ENCODE peak calls at places on chromosomes 2 and 18, in ten cellular contexts. One of them, this sample, is unnamed. For H3K4me1, the result is how much of the 10 kb centered on the place peaks cover.

GRCh38 chr2:40225670-40226069 is 226.2 kb downstream of the SLC8A1 start:
- DNase-seq in OCI-LY7: no peak
- DNase-seq in A549: no peak
- DNase-seq in cardiac muscle cell: no peak
- DNase-seq in pancreas: no peak
- DNase-seq in kidney: no peak
- DNase-seq in fibroblast of lung: no peak
- DNase-seq in psoas muscle: no peak
- DNase-seq in mesenchymal stem cell: no peak
- DNase-seq in spleen: no peak
- DNase-seq in this sample: no peak

GRCh38 chr18:23779696-23780303 is 90.5 kb downstream of the LAMA3 start:
- DNase-seq in OCI-LY7: no peak
- DNase-seq in A549: peak
- DNase-seq in cardiac muscle cell: peak
- DNase-seq in pancreas: no peak
- DNase-seq in kidney: no peak
- DNase-seq in fibroblast of lung: peak
- DNase-seq in psoas muscle: no peak
- DNase-seq in mesenchymal stem cell: peak
- DNase-seq in spleen: no peak
- DNase-seq in this sample: no peak

GRCh38 chr2:55063713-55064323 is 13.6 kb upstream of the RTN4 start:
- DNase-seq in OCI-LY7: peak
- DNase-seq in A549: peak
- DNase-seq in cardiac muscle cell: no peak
- DNase-seq in pancreas: no peak
- DNase-seq in kidney: no peak
- DNase-seq in fibroblast of lung: no peak
- DNase-seq in psoas muscle: no peak
- DNase-seq in mesenchymal stem cell: no peak
- DNase-seq in spleen: no peak
- DNase-seq in this sample: no peak

GRCh38 chr2:239468491-239469017 is 67.7 kb upstream of the HDAC4 start:
- DNase-seq in OCI-LY7: no peak
- DNase-seq in A549: no peak
- DNase-seq in cardiac muscle cell: no peak
- DNase-seq in pancreas: no peak
- DNase-seq in kidney: peak
- DNase-seq in fibroblast of lung: no peak
- DNase-seq in psoas muscle: no peak
- DNase-seq in mesenchymal stem cell: no peak
- DNase-seq in spleen: peak
- DNase-seq in this sample: peak

GRCh38 chr2:166458682-166459081 is 35.4 kb downstream of the SCN7A start:
- DNase-seq in OCI-LY7: no peak
- DNase-seq in A549: no peak
- DNase-seq in cardiac muscle cell: no peak
- DNase-seq in pancreas: no peak
- DNase-seq in kidney: no peak
- DNase-seq in fibroblast of lung: no peak
- DNase-seq in psoas muscle: no peak
- DNase-seq in mesenchymal stem cell: no peak
- DNase-seq in spleen: no peak
- DNase-seq in this sample: no peak

GRCh38 chr18:2302628-2303516 is 268.4 kb downstream of the METTL4 start:
- DNase-seq in OCI-LY7: no peak
- DNase-seq in A549: peak
- DNase-seq in cardiac muscle cell: no peak
- DNase-seq in pancreas: no peak
- DNase-seq in kidney: no peak
- DNase-seq in fibroblast of lung: peak
- DNase-seq in psoas muscle: no peak
- DNase-seq in mesenchymal stem cell: no peak
- DNase-seq in spleen: no peak
- DNase-seq in this sample: no peak

GRCh38 chr2:162085090-162085891 is 11.3 kb upstream of the DPP4 start:
- DNase-seq in OCI-LY7: no peak
- DNase-seq in A549: no peak
- DNase-seq in cardiac muscle cell: no peak
- DNase-seq in pancreas: no peak
- DNase-seq in kidney: no peak
- DNase-seq in fibroblast of lung: peak
- DNase-seq in psoas muscle: no peak
- DNase-seq in mesenchymal stem cell: peak
- DNase-seq in spleen: no peak
- DNase-seq in this sample: no peak

GRCh38 chr2:226758886-226759660 is 40.5 kb downstream of the IRS1 start:
- DNase-seq in OCI-LY7: no peak
- DNase-seq in A549: no peak
- DNase-seq in cardiac muscle cell: no peak
- DNase-seq in pancreas: no peak
- DNase-seq in kidney: no peak
- DNase-seq in fibroblast of lung: peak
- DNase-seq in psoas muscle: no peak
- DNase-seq in mesenchymal stem cell: peak
- DNase-seq in spleen: no peak
- DNase-seq in this sample: peak

GRCh38 chr18:7034924-7035323 is 82.7 kb downstream of the LAMA1 start:
- DNase-seq in OCI-LY7: no peak
- DNase-seq in A549: no peak
- DNase-seq in cardiac muscle cell: no peak
- DNase-seq in pancreas: no peak
- DNase-seq in kidney: no peak
- DNase-seq in fibroblast of lung: no peak
- DNase-seq in psoas muscle: no peak
- DNase-seq in mesenchymal stem cell: no peak
- DNase-seq in spleen: no peak
- DNase-seq in this sample: no peak

DNA sequence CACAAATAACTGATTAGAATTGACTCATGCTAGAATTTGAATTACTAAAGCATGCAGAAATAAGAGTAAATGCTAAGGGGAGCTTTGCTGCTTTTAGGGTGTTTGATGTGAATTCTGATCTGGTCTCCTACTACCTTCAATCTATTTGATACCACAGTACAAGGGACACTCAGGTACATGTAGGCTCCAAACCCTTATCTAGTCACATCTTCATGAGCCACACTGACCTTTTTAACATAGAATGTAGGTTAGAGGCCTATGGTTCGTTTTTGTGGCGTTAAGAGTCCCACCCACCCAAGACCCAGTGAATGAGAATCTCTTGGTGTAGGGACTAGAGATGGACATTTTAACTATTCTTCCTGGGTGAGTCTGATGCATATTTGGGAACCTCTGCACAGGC is 65.7 kb downstream of the PLCL1 start:
- DNase-seq in OCI-LY7: no peak
- DNase-seq in A549: no peak
- DNase-seq in cardiac muscle cell: no peak
- DNase-seq in pancreas: no peak
- DNase-seq in kidney: no peak
- DNase-seq in fibroblast of lung: no peak
- DNase-seq in psoas muscle: no peak
- DNase-seq in mesenchymal stem cell: no peak
- DNase-seq in spleen: no peak
- DNase-seq in this sample: no peak
- H3K4me1 ChIP-seq in OCI-LY7: under half
- H3K4me1 ChIP-seq in A549: under half
- H3K4me1 ChIP-seq in cardiac muscle cell: under half
- H3K4me1 ChIP-seq in pancreas: under half
- H3K4me1 ChIP-seq in kidney: under half
- H3K4me1 ChIP-seq in fibroblast of lung: under half
- H3K4me1 ChIP-seq in psoas muscle: under half
- H3K4me1 ChIP-seq in mesenchymal stem cell: under half
- H3K4me1 ChIP-seq in spleen: under half
- H3K4me1 ChIP-seq in this sample: under half

DNA sequence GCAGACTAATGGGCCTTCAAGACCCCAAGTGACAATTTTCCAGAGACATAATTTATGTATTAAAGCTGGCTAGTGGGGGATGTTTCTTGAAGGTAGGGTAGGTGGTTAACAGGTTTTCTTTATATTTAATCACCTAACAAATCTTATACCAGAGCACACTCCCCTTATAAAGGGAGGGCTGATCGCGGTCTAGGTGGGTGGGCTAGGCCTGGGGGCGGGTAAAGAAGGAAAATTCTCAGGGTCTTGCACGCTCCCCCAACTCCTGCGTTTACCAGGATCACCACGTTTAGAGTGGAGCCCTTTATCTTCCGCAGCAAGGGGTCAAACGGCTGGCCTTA is 19.9 kb upstream of the CXXC1 start:
- DNase-seq in OCI-LY7: no peak
- DNase-seq in A549: no peak
- DNase-seq in cardiac muscle cell: no peak
- DNase-seq in pancreas: no peak
- DNase-seq in kidney: no peak
- DNase-seq in fibroblast of lung: no peak
- DNase-seq in psoas muscle: no peak
- DNase-seq in mesenchymal stem cell: no peak
- DNase-seq in spleen: no peak
- DNase-seq in this sample: no peak
- H3K27ac ChIP-seq in OCI-LY7: peak
- H3K27ac ChIP-seq in A549: peak
- H3K27ac ChIP-seq in cardiac muscle cell: peak
- H3K27ac ChIP-seq in pancreas: no peak
- H3K27ac ChIP-seq in kidney: no peak
- H3K27ac ChIP-seq in fibroblast of lung: no peak
- H3K27ac ChIP-seq in psoas muscle: no peak
- H3K27ac ChIP-seq in mesenchymal stem cell: no peak
- H3K27ac ChIP-seq in spleen: no peak
- H3K27ac ChIP-seq in this sample: no peak

GRCh38 chr2:113305146-113305545 is 26.4 kb upstream of the PAX8 start:
- DNase-seq in OCI-LY7: no peak
- DNase-seq in A549: no peak
- DNase-seq in cardiac muscle cell: no peak
- DNase-seq in pancreas: no peak
- DNase-seq in kidney: no peak
- DNase-seq in fibroblast of lung: no peak
- DNase-seq in psoas muscle: no peak
- DNase-seq in mesenchymal stem cell: no peak
- DNase-seq in spleen: no peak
- DNase-seq in this sample: no peak

GRCh38 chr2:113304702-113305101 is 26.0 kb upstream of the PAX8 start:
- DNase-seq in OCI-LY7: no peak
- DNase-seq in A549: no peak
- DNase-seq in cardiac muscle cell: no peak
- DNase-seq in pancreas: no peak
- DNase-seq in kidney: no peak
- DNase-seq in fibroblast of lung: no peak
- DNase-seq in psoas muscle: no peak
- DNase-seq in mesenchymal stem cell: no peak
- DNase-seq in spleen: no peak
- DNase-seq in this sample: no peak

DNA sequence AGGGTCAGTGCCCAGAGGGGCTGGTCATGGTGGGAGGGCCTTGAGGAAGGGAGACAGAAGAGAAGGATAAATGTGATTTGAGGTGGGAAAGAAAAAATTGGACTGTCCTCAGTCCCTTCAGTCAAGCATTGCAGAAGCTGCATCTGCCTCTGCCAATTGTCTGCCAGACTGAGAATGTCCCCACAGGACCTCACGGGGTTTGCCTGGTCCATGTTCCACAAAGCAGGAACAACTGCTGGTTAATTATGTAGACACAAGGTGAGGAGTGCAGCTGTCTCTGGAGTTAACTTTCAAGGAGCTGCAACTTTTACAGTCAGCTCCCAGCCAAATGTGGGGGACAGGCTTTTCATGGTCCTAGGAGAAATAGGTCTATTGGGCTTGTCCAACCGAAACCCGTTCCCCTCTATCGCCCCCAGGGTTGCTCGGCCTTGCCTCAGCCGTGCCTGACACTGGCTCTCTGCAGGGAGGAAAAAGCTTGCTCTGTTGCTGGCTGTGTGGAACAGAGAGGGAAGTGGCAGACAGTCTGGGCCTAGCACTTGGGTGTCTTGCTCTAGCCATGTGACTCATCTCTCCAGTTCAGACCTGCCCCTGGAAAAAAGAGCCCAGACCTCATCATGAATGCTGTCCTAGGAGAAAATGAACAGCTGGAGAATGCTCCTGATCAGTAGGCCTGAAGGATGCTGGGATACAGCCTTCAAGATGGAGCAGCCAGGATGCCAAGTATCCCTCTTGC is 31.1 kb upstream of the PAX8 start:
- DNase-seq in OCI-LY7: no peak
- DNase-seq in A549: no peak
- DNase-seq in cardiac muscle cell: no peak
- DNase-seq in pancreas: no peak
- DNase-seq in kidney: no peak
- DNase-seq in fibroblast of lung: peak
- DNase-seq in psoas muscle: no peak
- DNase-seq in mesenchymal stem cell: no peak
- DNase-seq in spleen: no peak
- DNase-seq in this sample: no peak
- H3K4me1 ChIP-seq in OCI-LY7: under half
- H3K4me1 ChIP-seq in A549: under half
- H3K4me1 ChIP-seq in cardiac muscle cell: under half
- H3K4me1 ChIP-seq in pancreas: under half
- H3K4me1 ChIP-seq in kidney: under half
- H3K4me1 ChIP-seq in fibroblast of lung: under half
- H3K4me1 ChIP-seq in psoas muscle: under half
- H3K4me1 ChIP-seq in mesenchymal stem cell: under half
- H3K4me1 ChIP-seq in spleen: under half
- H3K4me1 ChIP-seq in this sample: under half

GRCh38 chr2:27264253-27264752 is 1.5 kb upstream of the SLC30A3 start:
- DNase-seq in OCI-LY7: peak
- DNase-seq in A549: no peak
- DNase-seq in cardiac muscle cell: peak
- DNase-seq in pancreas: no peak
- DNase-seq in kidney: no peak
- DNase-seq in fibroblast of lung: no peak
- DNase-seq in psoas muscle: no peak
- DNase-seq in mesenchymal stem cell: no peak
- DNase-seq in spleen: no peak
- DNase-seq in this sample: no peak

GRCh38 chr2:27262379-27263286 is at the start of gene SLC30A3:
- DNase-seq in OCI-LY7: peak
- DNase-seq in A549: peak
- DNase-seq in cardiac muscle cell: peak
- DNase-seq in pancreas: peak
- DNase-seq in kidney: peak
- DNase-seq in fibroblast of lung: no peak
- DNase-seq in psoas muscle: peak
- DNase-seq in mesenchymal stem cell: peak
- DNase-seq in spleen: peak
- DNase-seq in this sample: peak

GRCh38 chr2:27264753-27265535 is 2.1 kb upstream of the SLC30A3 start:
- DNase-seq in OCI-LY7: peak
- DNase-seq in A549: peak
- DNase-seq in cardiac muscle cell: peak
- DNase-seq in pancreas: peak
- DNase-seq in kidney: peak
- DNase-seq in fibroblast of lung: peak
- DNase-seq in psoas muscle: peak
- DNase-seq in mesenchymal stem cell: peak
- DNase-seq in spleen: peak
- DNase-seq in this sample: peak

GRCh38 chr2:27263287-27264252 is 723 bp upstream of the SLC30A3 start:
- DNase-seq in OCI-LY7: peak
- DNase-seq in A549: no peak
- DNase-seq in cardiac muscle cell: peak
- DNase-seq in pancreas: no peak
- DNase-seq in kidney: no peak
- DNase-seq in fibroblast of lung: no peak
- DNase-seq in psoas muscle: no peak
- DNase-seq in mesenchymal stem cell: no peak
- DNase-seq in spleen: no peak
- DNase-seq in this sample: no peak

GRCh38 chr2:27265536-27265870 is 2.7 kb upstream of the SLC30A3 start:
- DNase-seq in OCI-LY7: no peak
- DNase-seq in A549: no peak
- DNase-seq in cardiac muscle cell: no peak
- DNase-seq in pancreas: no peak
- DNase-seq in kidney: no peak
- DNase-seq in fibroblast of lung: no peak
- DNase-seq in psoas muscle: no peak
- DNase-seq in mesenchymal stem cell: no peak
- DNase-seq in spleen: no peak
- DNase-seq in this sample: no peak
- H3K27ac ChIP-seq in OCI-LY7: no peak
- H3K27ac ChIP-seq in A549: no peak
- H3K27ac ChIP-seq in cardiac muscle cell: no peak
- H3K27ac ChIP-seq in pancreas: no peak
- H3K27ac ChIP-seq in kidney: no peak
- H3K27ac ChIP-seq in fibroblast of lung: no peak
- H3K27ac ChIP-seq in psoas muscle: no peak
- H3K27ac ChIP-seq in mesenchymal stem cell: no peak
- H3K27ac ChIP-seq in spleen: no peak
- H3K27ac ChIP-seq in this sample: no peak

This sample was measured in tibial artery.